ENCODE peak calls at places on chromosome 13, in nine cellular contexts. S, Z, Y, M, N, U, A, R and B are unnamed samples.
A peak's percentile ranks its signal among the peaks of the same experiment; 100 is the strongest.

GRCh38 chr13:95676100-95676774 is 702 bp upstream of the DNAJC3 start:
- DNase-seq in A (no peak), S (peak; percentile 49), Y (peak; percentile 38), Z (peak; percentile 45), R (no peak), M (peak; percentile 10), U (no peak), N (peak; percentile 34), B (peak; percentile 68)

GRCh38 chr13:21849323-21849722 is 178.4 kb downstream of the FGF9 start:
- DNase-seq in A (peak; percentile 18), S (peak; percentile 29), R (no peak), Y (peak; percentile 27), M (no peak), N (peak; percentile 25), U (no peak), Z (no peak), B (no peak)

GRCh38 chr13:39913928-39914327 is 258.5 kb downstream of the COG6 start:
- DNase-seq in N (no peak), A (no peak), U (no peak), R (no peak), Y (no peak), S (no peak), M (no peak), Z (no peak), B (no peak)

GRCh38 chr13:66076417-66076816 is 1153.7 kb downstream of the PCDH9 start:
- DNase-seq in N (no peak), R (no peak), Z (peak; percentile 84), Y (no peak), S (no peak), U (no peak), M (no peak), A (no peak), B (no peak)

GRCh38 chr13:105948143-105948542 is 587.3 kb downstream of the EFNB2 start:
- DNase-seq in A (no peak), Z (no peak), S (no peak), N (no peak), U (no peak), R (no peak), M (no peak), Y (no peak), B (no peak)

GRCh38 chr13:36712785-36713184 is 39.0 kb downstream of the SERTM1 start:
- DNase-seq in U (no peak), Y (no peak), R (no peak), M (no peak), S (no peak), N (no peak), A (no peak), Z (peak; percentile 92), B (no peak)

GRCh38 chr13:110254151-110254679 is 52.7 kb downstream of the COL4A1 start:
- DNase-seq in Z (no peak), A (no peak), R (no peak), U (no peak), N (no peak), Y (no peak), S (no peak), M (peak; percentile 3), B (no peak)

GRCh38 chr13:51425410-51426042 is 27.3 kb downstream of the INTS6 start:
- DNase-seq in Y (no peak), U (no peak), A (no peak), N (no peak), S (no peak), R (no peak), Z (peak; percentile 59), M (no peak), B (no peak)

GRCh38 chr13:20952838-20953237 is 50.3 kb upstream of the XPO4 start:
- DNase-seq in M (no peak), Z (no peak), Y (no peak), U (no peak), A (no peak), R (no peak), N (no peak), S (no peak), B (peak; percentile 61)

GRCh38 chr13:101453784-101454201 is 1.3 kb downstream of the ITGBL1 start:
- DNase-seq in Z (no peak), M (no peak), U (no peak), R (no peak), S (peak; percentile 64), N (no peak), A (no peak), Y (no peak), B (peak; percentile 86)

GRCh38 chr13:67416047-67416925 is 186.2 kb upstream of the PCDH9 start:
- DNase-seq in A (peak; percentile 28), R (no peak), U (no peak), Z (peak; percentile 9), S (peak; percentile 29), N (peak; percentile 38), M (no peak), Y (no peak), B (peak; percentile 43)

GRCh38 chr13:71876648-71877279 is 9.8 kb upstream of the DACH1 start:
- DNase-seq in Y (no peak), M (no peak), U (no peak), S (no peak), Z (no peak), N (no peak), A (no peak), R (no peak), B (no peak)
- H3K4me3 ChIP-seq in Y (no peak overlapping the region), M (no peak overlapping the region), U (no peak overlapping the region), S (no peak overlapping the region), Z (no peak overlapping the region), N (no peak overlapping the region), A (no peak overlapping the region), R (no peak overlapping the region), B (no peak overlapping the region)

GRCh38 chr13:18948012-18948663 is 233.5 kb downstream of the TUBA3C start:
- DNase-seq in U (no peak), M (no peak), R (no peak), S (no peak), Z (no peak), N (no peak), A (no peak), Y (no peak), B (peak; percentile 26)
- H3K9me3 ChIP-seq in U (no peaks in the 10 kb centered on the region), M (no peaks in the 10 kb centered on the region), R (no peaks in the 10 kb centered on the region), S (no peaks in the 10 kb centered on the region), Z (no peaks in the 10 kb centered on the region), N (no peaks in the 10 kb centered on the region), A (no peaks in the 10 kb centered on the region), Y (no peaks in the 10 kb centered on the region), B (no peaks in the 10 kb centered on the region)

DNA sequence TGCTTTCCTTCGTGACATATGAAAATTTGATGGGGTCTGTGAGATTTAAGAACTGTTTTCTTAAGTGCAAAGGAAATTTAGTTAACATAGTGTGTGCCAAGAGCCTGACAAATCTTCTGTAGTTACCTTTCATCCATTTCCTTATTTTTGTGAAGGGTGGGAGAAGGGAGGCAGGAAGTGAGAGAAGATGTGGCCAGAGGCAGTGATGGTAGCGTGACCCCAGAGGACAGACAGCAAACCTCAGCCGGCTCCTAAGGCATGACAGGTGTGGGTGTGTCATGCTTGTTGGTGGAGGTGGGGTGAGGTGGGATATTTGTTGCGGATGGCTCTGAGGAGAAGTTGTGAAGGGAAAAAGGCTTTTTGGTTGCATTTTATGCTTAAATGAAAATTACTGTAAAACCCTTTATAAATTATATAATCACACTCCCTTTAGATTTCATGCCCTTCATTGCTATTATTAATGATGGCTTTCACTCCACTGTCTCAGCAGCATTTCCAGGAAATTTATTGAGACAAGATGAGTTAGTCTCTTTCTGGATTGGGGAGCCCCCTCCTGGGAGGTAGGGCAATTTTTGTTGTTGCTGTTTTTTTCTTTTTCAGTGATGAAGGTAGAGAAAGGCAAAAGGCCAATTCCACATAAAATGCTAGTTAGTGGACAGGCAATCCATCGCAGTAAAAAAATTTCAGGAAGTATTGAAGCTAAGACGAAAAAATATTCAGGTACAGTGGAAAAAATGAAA is 80.0 kb downstream of the TEX26 start:
- DNase-seq in U (no peak), Z (no peak), Y (no peak), N (no peak), A (peak; percentile 11), S (no peak), R (no peak), M (no peak), B (no peak)
- H3K4me3 ChIP-seq in U (no peak overlapping the region), Z (no peak overlapping the region), Y (no peak overlapping the region), N (no peak overlapping the region), A (no peak overlapping the region), S (no peak overlapping the region), R (no peak overlapping the region), M (no peak overlapping the region), B (no peak overlapping the region)

DNA sequence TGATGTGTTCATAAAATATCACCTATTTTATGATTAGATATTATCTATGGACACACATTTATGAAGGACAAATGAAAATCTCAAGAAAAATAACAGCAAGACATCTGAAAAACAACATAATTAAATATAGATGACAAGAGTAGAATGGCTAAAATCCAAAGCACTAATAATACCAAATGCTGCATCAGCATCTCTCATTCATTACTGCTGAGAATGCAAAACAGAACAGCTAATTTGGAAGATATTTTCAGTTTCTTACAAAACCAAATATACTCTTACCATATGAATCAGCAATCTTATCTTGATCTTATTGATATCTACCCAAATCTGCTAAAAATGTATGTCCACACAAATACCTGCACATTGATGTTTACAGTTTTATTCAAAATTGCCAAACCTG is 829.1 kb upstream of the MIR17HG start:
- DNase-seq in S (no peak), U (no peak), Y (no peak), Z (no peak), M (no peak), R (no peak), N (no peak), A (no peak), B (no peak)
- H3K9me3 ChIP-seq in S (no peaks in the 10 kb centered on the region), U (peaks cover 5% of the 10 kb centered on the region), Y (no peaks in the 10 kb centered on the region), Z (no peaks in the 10 kb centered on the region), M (peaks cover 3% of the 10 kb centered on the region), R (no peaks in the 10 kb centered on the region), N (no peaks in the 10 kb centered on the region), A (no peaks in the 10 kb centered on the region), B (no peaks in the 10 kb centered on the region)

GRCh38 chr13:25046985-25047660 is 48.8 kb upstream of the PABPC3 start:
- DNase-seq in M (no peak), R (no peak), Z (peak; percentile 49), S (no peak), A (peak; percentile 48), N (no peak), Y (no peak), U (no peak), B (peak; percentile 82)
- H3K4me3 ChIP-seq in M (peak overlapping the region; percentile 50), R (peak overlapping the region; percentile 41), Z (peak overlapping the region; percentile 53), S (no peak overlapping the region), A (peak overlapping the region; percentile 81), N (peak overlapping the region; percentile 40), Y (no peak overlapping the region), U (no peak overlapping the region), B (peak overlapping the region; percentile 19)

GRCh38 chr13:111572956-111573355 is 252.5 kb downstream of the TEX29 start:
- DNase-seq in Y (no peak), N (no peak), M (no peak), R (no peak), A (no peak), Z (no peak), S (peak; percentile 79), U (no peak), B (no peak)
- H3K9me3 ChIP-seq in Y (peaks cover 4% of the 10 kb centered on the region), N (peaks cover 3% of the 10 kb centered on the region), M (peaks cover 10% of the 10 kb centered on the region), R (peaks cover 4% of the 10 kb centered on the region), A (peaks cover 40% of the 10 kb centered on the region), Z (no peaks in the 10 kb centered on the region), S (peaks cover 20% of the 10 kb centered on the region), U (no peaks in the 10 kb centered on the region), B (peaks cover 20% of the 10 kb centered on the region)

GRCh38 chr13:27960362-27961226 is 8.5 kb downstream of the CDX2 start:
- DNase-seq in S (peak; percentile 89), R (no peak), N (peak; percentile 87), A (no peak), Y (no peak), M (peak; percentile 11), U (peak; percentile 37), Z (no peak), B (peak; percentile 64)
- H3K4me3 ChIP-seq in S (peak overlapping the region; percentile 34), R (peak overlapping the region; percentile 45), N (peak overlapping the region; percentile 58), A (no peak overlapping the region), Y (no peak overlapping the region), M (peak overlapping the region; percentile 46), U (peak overlapping the region; percentile 56), Z (no peak overlapping the region), B (peak overlapping the region; percentile 32)